ENCODE peak calls at places on chromosomes 11 and 22, in six cellular contexts. U, W, Z, I, C and M are unnamed samples.

GRCh38 chr11:124875401-124875800 is 10.2 kb downstream of the ROBO3 start:
- DNase-seq in U (no peak), W (no peak), Z (no peak), I (no peak), C (no peak), M (no peak)

GRCh38 chr11:69683764-69684333 is 8.7 kb upstream of the LTO1 start:
- DNase-seq in U (peak; percentile 80), W (no peak), Z (peak; percentile 55), I (no peak), C (no peak), M (no peak)

GRCh38 chr22:20577045-20577444 is 69.6 kb downstream of the MED15 start:
- DNase-seq in U (no peak), W (no peak), Z (no peak), I (no peak), C (no peak), M (no peak)

GRCh38 chr11:83852775-83853442 is 566.7 kb upstream of the CCDC90B start:
- DNase-seq in U (no peak), W (no peak), Z (no peak), I (no peak), C (no peak), M (no peak)

GRCh38 chr11:9210224-9210921 is 54.8 kb downstream of the DENND5A start:
- DNase-seq in U (no peak), W (no peak), Z (no peak), I (no peak), C (peak; percentile 7), M (no peak)

GRCh38 chr11:84780689-84781293 is 846.4 kb downstream of the DLG2 start:
- DNase-seq in U (no peak), W (no peak), Z (peak; percentile 40), I (no peak), C (peak; percentile 12), M (no peak)

GRCh38 chr11:42849362-42849761 is 462.4 kb upstream of the API5 start:
- DNase-seq in U (no peak), W (no peak), Z (no peak), I (no peak), C (no peak), M (no peak)

GRCh38 chr11:95442531-95443050 is 211.6 kb upstream of the SESN3 start:
- DNase-seq in U (no peak), W (no peak), Z (no peak), I (no peak), C (no peak), M (no peak)

GRCh38 chr11:44120169-44120568 is 24.7 kb downstream of the EXT2 start:
- DNase-seq in U (no peak), W (peak; percentile 18), Z (no peak), I (no peak), C (no peak), M (no peak)

GRCh38 chr11:65380460-65381126 is 1.9 kb downstream of the SLC25A45 start:
- DNase-seq in U (no peak), W (no peak), Z (no peak), I (no peak), C (no peak), M (no peak)

GRCh38 chr22:43654271-43654670 is 157.8 kb downstream of the EFCAB6 start:
- DNase-seq in U (no peak), W (no peak), Z (no peak), I (no peak), C (no peak), M (no peak)

GRCh38 chr22:40553014-40553579 is 83.4 kb downstream of the MRTFA start:
- DNase-seq in U (no peak), W (no peak), Z (no peak), I (no peak), C (no peak), M (no peak)

GRCh38 chr11:11211186-11211585 is 141.9 kb downstream of the CSNK2A3 start:
- DNase-seq in U (no peak), W (no peak), Z (no peak), I (no peak), C (no peak), M (no peak)

GRCh38 chr11:96763244-96763643 is 373.4 kb downstream of the JRKL start:
- DNase-seq in U (no peak), W (no peak), Z (no peak), I (no peak), C (no peak), M (peak; percentile 46)

GRCh38 chr11:68798221-68798813 is 43.4 kb downstream of the CPT1A start:
- DNase-seq in U (peak; percentile 89), W (peak; percentile 72), Z (peak; percentile 55), I (no peak), C (no peak), M (peak; percentile 10)

GRCh38 chr11:115598502-115598901 is 94.3 kb upstream of the CADM1 start:
- DNase-seq in U (no peak), W (no peak), Z (no peak), I (no peak), C (no peak), M (no peak)

GRCh38 chr22:39244496-39245129 is at the start of gene PDGFB:
- DNase-seq in U (no peak), W (no peak), Z (peak; percentile 59), I (no peak), C (no peak), M (peak; percentile 65)

GRCh38 chr11:61071208-61071681 is 31.0 kb upstream of the CD5 start:
- DNase-seq in U (no peak), W (no peak), Z (peak; percentile 42), I (no peak), C (no peak), M (no peak)

GRCh38 chr11:125141178-125141577 is 23.4 kb upstream of the PKNOX2 start:
- DNase-seq in U (no peak), W (no peak), Z (no peak), I (no peak), C (no peak), M (no peak)

GRCh38 chr22:21449531-21450319 is 17.5 kb upstream of the TMEM191C start:
- DNase-seq in U (peak; percentile 41), W (no peak), Z (no peak), I (no peak), C (no peak), M (no peak)

GRCh38 chr11:116598556-116598955 is 174.2 kb downstream of the BUD13 start:
- DNase-seq in U (no peak), W (no peak), Z (no peak), I (no peak), C (no peak), M (no peak)

GRCh38 chr22:23673826-23674690 is 16.8 kb upstream of the RGL4 start:
- DNase-seq in U (no peak), W (no peak), Z (no peak), I (no peak), C (no peak), M (no peak)
- TF ChIP-seq MAX in U (no peak), W (no peak), Z (no peak), I (no peak), C (no peak), M (no peak)

GRCh38 chr11:129814244-129814992 is 1.2 kb upstream of the TMEM45B start:
- DNase-seq in U (no peak), W (peak; percentile 30), Z (no peak), I (no peak), C (no peak), M (no peak)
- TF ChIP-seq MAX in U (no peak), W (no peak), Z (no peak), I (no peak), C (no peak), M (no peak)

GRCh38 chr11:119309411-119309810 is 7.5 kb downstream of the MCAM start:
- DNase-seq in U (no peak), W (no peak), Z (no peak), I (no peak), C (no peak), M (no peak)
- TF ChIP-seq MAX in U (no peak), W (no peak), Z (no peak), I (no peak), C (no peak), M (no peak)

GRCh38 chr11:87252869-87253268 is 215.1 kb downstream of the TMEM135 start:
- DNase-seq in U (no peak), W (no peak), Z (no peak), I (no peak), C (no peak), M (no peak)

GRCh38 chr11:87254582-87254981 is 216.8 kb downstream of the TMEM135 start:
- DNase-seq in U (no peak), W (no peak), Z (no peak), I (no peak), C (no peak), M (no peak)

GRCh38 chr11:87255589-87255988 is 217.9 kb downstream of the TMEM135 start:
- DNase-seq in U (no peak), W (no peak), Z (peak; percentile 21), I (no peak), C (no peak), M (no peak)

GRCh38 chr11:87256694-87257340 is 219.1 kb downstream of the TMEM135 start:
- DNase-seq in U (no peak), W (no peak), Z (no peak), I (no peak), C (no peak), M (no peak)

DNA sequence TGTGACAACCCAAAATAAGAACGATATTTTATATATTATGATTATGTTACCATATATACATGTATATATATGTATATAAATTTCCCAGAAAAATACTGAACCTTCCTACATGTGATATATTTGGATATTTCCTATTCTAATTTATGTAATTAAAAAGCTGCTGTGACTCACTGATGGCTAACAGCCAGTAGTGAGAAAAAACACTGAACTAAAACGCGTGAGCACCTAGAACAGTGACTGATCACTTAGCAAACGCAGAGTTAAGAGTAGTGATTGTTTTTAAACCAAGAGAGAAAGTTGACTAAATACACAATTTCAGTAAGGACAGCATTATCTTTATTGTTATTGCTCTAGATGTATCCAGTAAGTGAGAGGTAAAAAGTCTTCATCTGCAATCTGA is 213.8 kb downstream of the TMEM135 start:
- DNase-seq in U (no peak), W (no peak), Z (no peak), I (no peak), C (no peak), M (peak; percentile 83)
- TF ChIP-seq MAX in U (no peak), W (no peak), Z (no peak), I (no peak), C (no peak), M (no peak)

GRCh38 chr11:86403458-86403857 is 28.8 kb downstream of the CCDC81 start:
- DNase-seq in U (no peak), W (no peak), Z (no peak), I (no peak), C (no peak), M (no peak)
- TF ChIP-seq MAX in U (no peak), W (no peak), Z (no peak), I (no peak), C (no peak), M (no peak)